ENCODE peak calls at places on chromosomes 11 and 22, in four cellular contexts. V is endodermal cell, B is heart right ventricle, M is lung. G is an unnamed sample.

GRCh38 chr11:110716361-110716760 is 4.1 kb upstream of the ARHGAP20 start:
- DNase-seq in M (no peak), V (no peak), B (no peak), G (no peak)

GRCh38 chr11:73314121-73314948 is 6.3 kb downstream of the ARHGEF17 start:
- DNase-seq in B (no peak), V (peak; percentile 88), M (peak; percentile 51), G (no peak)

GRCh38 chr11:68683086-68683951 is 1.0 kb upstream of the GAL start:
- DNase-seq in M (no peak), V (peak; percentile 74), B (no peak), G (no peak)

GRCh38 chr11:13335319-13335718 is 57.7 kb downstream of the BMAL1 start:
- DNase-seq in B (peak; percentile 43), M (peak; percentile 67), V (peak; percentile 93), G (peak; percentile 64)

GRCh38 chr11:5285703-5286102 is 16.0 kb upstream of the HBE1 start:
- DNase-seq in B (no peak), V (no peak), M (no peak), G (no peak)

GRCh38 chr22:37020192-37020479 is 594 bp downstream of the MPST start:
- DNase-seq in B (no peak), V (no peak), M (no peak), G (no peak)

GRCh38 chr11:43810929-43811596 is 69.6 kb upstream of the ALKBH3 start:
- DNase-seq in V (no peak), B (no peak), M (no peak), G (no peak)

GRCh38 chr11:117319214-117319840 is 3.3 kb upstream of the BACE1 start:
- DNase-seq in V (no peak), B (no peak), M (no peak), G (no peak)

GRCh38 chr11:14642453-14642852 is 1.2 kb upstream of the PDE3B start:
- DNase-seq in M (no peak), V (no peak), B (no peak), G (no peak)

GRCh38 chr11:72333657-72334056 is 89.7 kb upstream of the PHOX2A start:
- DNase-seq in M (no peak), B (no peak), V (peak; percentile 92), G (no peak)

GRCh38 chr22:49203091-49203862 is 624.4 kb downstream of the BRD1 start:
- DNase-seq in B (no peak), V (peak; percentile 36), M (no peak), G (no peak)

GRCh38 chr11:76629133-76629852 is 41.3 kb downstream of the LRRC32 start:
- DNase-seq in M (peak; percentile 48), B (peak; percentile 32), V (no peak), G (peak; percentile 8)

GRCh38 chr11:4539603-4540219 is 5.3 kb upstream of the OR52M1 start:
- DNase-seq in B (peak; percentile 41), M (peak; percentile 39), V (peak; percentile 81), G (peak; percentile 12)

GRCh38 chr22:40114411-40114810 is 63.3 kb upstream of the TNRC6B start:
- DNase-seq in V (no peak), M (no peak), B (no peak), G (no peak)

GRCh38 chr11:2312232-2313042 is 10.6 kb downstream of the TSPAN32 start:
- DNase-seq in M (no peak), V (no peak), B (no peak), G (no peak)

GRCh38 chr11:19026862-19027261 is 33.7 kb downstream of the MRGPRX2 start:
- DNase-seq in V (no peak), B (no peak), M (no peak), G (no peak)

GRCh38 chr11:86014221-86014620 is 54.7 kb downstream of the PICALM start:
- DNase-seq in B (no peak), M (no peak), V (no peak), G (no peak)

GRCh38 chr11:62614275-62614674 is 1.2 kb downstream of the ROM1 start:
- DNase-seq in V (peak; percentile 89), B (no peak), M (no peak), G (no peak)

GRCh38 chr11:94776351-94777321 is 8.5 kb downstream of the AMOTL1 start:
- DNase-seq in M (no peak), B (peak; percentile 21), V (peak; percentile 85), G (no peak)

GRCh38 chr11:85694385-85694980 is 8.5 kb upstream of the CCDC89 start:
- DNase-seq in M (no peak), B (no peak), V (no peak), G (no peak)

GRCh38 chr11:42870480-42870879 is 441.3 kb upstream of the API5 start:
- DNase-seq in V (no peak), M (no peak), B (no peak), G (no peak)

GRCh38 chr22:42553475-42554361 is at the start of gene SERHL2:
- DNase-seq in B (peak; percentile 98), V (peak; percentile 99), M (peak; percentile 89), G (peak; percentile 72)

GRCh38 chr22:32558681-32559355 is 84.2 kb downstream of the FBXO7 start:
- DNase-seq in V (no peak), M (peak; percentile 55), B (peak; percentile 65), G (no peak)

GRCh38 chr22:46078241-46079092 is 71.9 kb upstream of the PPARA start:
- DNase-seq in M (peak; percentile 62), B (peak; percentile 65), V (no peak), G (no peak)

GRCh38 chr11:6608726-6609501 is 3.1 kb downstream of the TAF10 start:
- DNase-seq in B (no peak), M (peak; percentile 26), V (peak; percentile 39), G (no peak)

GRCh38 chr22:23533328-23533762 is 46.7 kb downstream of the IGLL1 start:
- DNase-seq in B (no peak), M (no peak), V (peak; percentile 96), G (no peak)

GRCh38 chr22:26487996-26488395 is 4.3 kb downstream of the SRRD start:
- DNase-seq in V (no peak), M (no peak), B (no peak), G (no peak)

GRCh38 chr11:5992150-5992549 is 5.4 kb upstream of the OR52L1 start:
- DNase-seq in M (no peak), V (no peak), B (no peak), G (no peak)

GRCh38 chr11:78354741-78355705 is 62.6 kb downstream of the GAB2 start:
- DNase-seq in V (no peak), M (peak; percentile 51), B (no peak), G (no peak)

GRCh38 chr11:40328890-40329617 is 1130.4 kb downstream of the LRRC4C start:
- DNase-seq in V (no peak), B (no peak), M (peak; percentile 83), G (no peak)

GRCh38 chr11:46352063-46352841 is 5.0 kb downstream of the DGKZ start:
- DNase-seq in M (no peak), B (peak; percentile 66), V (peak; percentile 92), G (peak; percentile 76)

GRCh38 chr11:33234397-33235168 is 22.6 kb upstream of the HIPK3 start:
- DNase-seq in V (no peak), B (no peak), M (no peak), G (no peak)

GRCh38 chr11:102780491-102780918 is at the start of gene MMP10:
- DNase-seq in B (no peak), V (peak; percentile 73), M (no peak), G (no peak)

GRCh38 chr22:37416806-37417205 is 10.5 kb downstream of the ELFN2 start:
- DNase-seq in M (no peak), V (peak; percentile 65), B (no peak), G (no peak)

GRCh38 chr11:130945945-130946344 is 29.7 kb upstream of the SNX19 start:
- DNase-seq in M (peak; percentile 37), B (peak; percentile 26), V (no peak), G (no peak)

GRCh38 chr11:12284321-12285050 is 92.9 kb upstream of the PARVA start:
- DNase-seq in B (no peak), M (peak; percentile 19), V (no peak), G (no peak)

GRCh38 chr11:2207212-2207611 is 35.6 kb upstream of the TH start:
- DNase-seq in M (no peak), V (peak; percentile 39), B (no peak), G (no peak)

GRCh38 chr11:75144716-75145014 is 6.2 kb upstream of the SLCO2B1 start:
- DNase-seq in B (no peak), V (no peak), M (no peak), G (no peak)
- H3K4me1 ChIP-seq in B (peaks cover 42% of the 10 kb centered on the region), V (no peaks in the 10 kb centered on the region), M (peaks cover 14% of the 10 kb centered on the region), G (peaks cover 22% of the 10 kb centered on the region)

GRCh38 chr11:65622011-65622410 is 6.4 kb downstream of the PCNX3 start:
- DNase-seq in V (no peak), M (no peak), B (no peak), G (no peak)
- H3K27ac ChIP-seq in V (no peak overlapping the region), M (no peak overlapping the region), B (no peak overlapping the region), G (no peak overlapping the region)

GRCh38 chr11:126990716-126991480 is 9.7 kb downstream of the KIRREL3 start:
- DNase-seq in V (no peak), B (no peak), M (no peak), G (no peak)

GRCh38 chr11:126989942-126990715 is 10.4 kb downstream of the KIRREL3 start:
- DNase-seq in M (peak; percentile 62), B (peak; percentile 65), V (peak; percentile 98), G (peak; percentile 15)

GRCh38 chr11:126992804-126993111 is 7.8 kb downstream of the KIRREL3 start:
- DNase-seq in M (no peak), B (no peak), V (no peak), G (no peak)

GRCh38 chr11:126992065-126992803 is 8.3 kb downstream of the KIRREL3 start:
- DNase-seq in V (no peak), M (no peak), B (no peak), G (no peak)

GRCh38 chr11:126991596-126991995 is 9.0 kb downstream of the KIRREL3 start:
- DNase-seq in M (no peak), B (no peak), V (no peak), G (no peak)
- H3K27me3 ChIP-seq in M (no peaks in the 10 kb centered on the region), B (peaks cover 34% of the 10 kb centered on the region), V (peaks cover 55% of the 10 kb centered on the region), G (no peaks in the 10 kb centered on the region)

GRCh38 chr11:65646288-65646734 is 8.4 kb downstream of the SIPA1 start:
- DNase-seq in M (no peak), B (no peak), V (no peak), G (no peak)

GRCh38 chr11:65645710-65646109 is 7.8 kb downstream of the SIPA1 start:
- DNase-seq in B (no peak), M (no peak), V (no peak), G (no peak)

GRCh38 chr11:65644837-65645236 is 6.9 kb downstream of the SIPA1 start:
- DNase-seq in V (no peak), B (no peak), M (no peak), G (no peak)

GRCh38 chr11:65648997-65649491 is 11.1 kb downstream of the SIPA1 start:
- DNase-seq in V (peak; percentile 44), M (no peak), B (no peak), G (no peak)

DNA sequence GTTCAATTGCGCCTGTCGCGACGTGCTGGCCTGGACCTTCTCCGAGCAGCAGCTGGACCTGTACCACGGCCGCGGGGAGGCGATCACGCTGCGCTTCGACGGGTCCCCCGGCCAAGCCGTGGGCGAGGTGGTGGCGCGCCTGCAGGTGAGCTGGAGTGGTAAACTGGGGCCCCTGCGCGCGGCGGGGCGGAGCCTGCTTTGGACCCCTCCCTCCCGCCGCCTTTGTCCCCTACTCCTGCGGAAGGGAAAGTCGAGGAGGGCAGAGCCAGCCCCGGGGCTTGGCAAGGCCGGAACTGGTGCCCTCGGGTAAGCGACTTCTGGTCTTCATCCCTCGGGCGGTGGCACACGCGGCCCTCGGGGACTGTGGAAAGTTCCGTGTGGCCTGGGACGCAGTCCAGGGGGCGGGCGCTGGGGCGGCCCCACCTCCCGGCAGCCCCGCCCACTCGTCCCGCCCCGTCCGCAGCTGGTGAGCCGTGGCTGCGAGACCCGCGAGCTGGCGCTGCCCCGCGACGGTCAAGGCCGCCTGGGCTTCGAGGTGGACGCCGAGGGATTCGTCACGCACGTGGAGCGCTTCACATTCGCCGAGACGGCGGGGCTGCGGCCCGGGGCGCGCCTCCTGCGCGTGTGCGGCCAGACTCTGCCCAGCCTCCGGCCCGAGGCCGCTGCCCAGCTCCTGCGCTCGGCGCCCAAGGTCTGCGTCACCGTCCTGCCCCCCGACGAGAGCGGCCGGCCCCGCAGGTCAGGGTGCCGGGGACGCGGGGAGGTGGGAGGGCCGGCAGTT is 9.2 kb downstream of the SIPA1 start:
- DNase-seq in M (no peak), V (peak; percentile 90), B (no peak), G (no peak)
- H3K4me1 ChIP-seq in M (peaks cover 18% of the 10 kb centered on the region), V (no peaks in the 10 kb centered on the region), B (peaks cover 35% of the 10 kb centered on the region), G (peaks cover 7% of the 10 kb centered on the region)